ENCODE peak calls at places on chromosomes 6 and 20, in eight cellular contexts. V, N, S, H, X, D, A and F are unnamed samples.
A peak's percentile ranks its signal among the peaks of the same experiment; 100 is the strongest.

GRCh38 chr6:501891-502601 is 110.5 kb downstream of the IRF4 start:
- DNase-seq in V (no peak), N (no peak), S (no peak), H (no peak), X (no peak), D (no peak), A (no peak), F (no peak)

GRCh38 chr6:133241088-133241900 is at the start of gene EYA4:
- DNase-seq in V (no peak), N (peak; percentile 86), S (no peak), H (peak; percentile 58), X (peak; percentile 61), D (peak; percentile 44), A (peak; percentile 27), F (peak; percentile 18)

GRCh38 chr6:104201557-104201956 is 658.2 kb downstream of the HACE1 start:
- DNase-seq in V (no peak), N (no peak), S (no peak), H (no peak), X (no peak), D (no peak), A (no peak), F (no peak)

GRCh38 chr6:37127961-37128862 is 41.7 kb upstream of the PIM1 start:
- DNase-seq in V (no peak), N (no peak), S (no peak), H (no peak), X (peak; percentile 41), D (peak; percentile 42), A (no peak), F (peak; percentile 72)

GRCh38 chr6:53928641-53929339 is 134.0 kb downstream of the LRRC1 start:
- DNase-seq in V (no peak), N (no peak), S (no peak), H (no peak), X (no peak), D (no peak), A (no peak), F (peak; percentile 22)

GRCh38 chr6:1363298-1363697 is 26.1 kb upstream of the FOXF2 start:
- DNase-seq in V (no peak), N (no peak), S (no peak), H (no peak), X (no peak), D (no peak), A (no peak), F (no peak)

GRCh38 chr20:15708984-15709598 is 864.2 kb downstream of the KIF16B start:
- DNase-seq in V (peak; percentile 49), N (peak; percentile 86), S (no peak), H (peak; percentile 66), X (no peak), D (peak; percentile 30), A (peak; percentile 8), F (peak; percentile 21)

GRCh38 chr6:105814745-105815536 is 271.2 kb upstream of the PRDM1 start:
- DNase-seq in V (no peak), N (no peak), S (no peak), H (no peak), X (no peak), D (no peak), A (no peak), F (no peak)

GRCh38 chr6:44667226-44667625 is 279.7 kb downstream of the CDC5L start:
- DNase-seq in V (no peak), N (no peak), S (peak; percentile 78), H (no peak), X (no peak), D (no peak), A (no peak), F (peak; percentile 85)

GRCh38 chr20:62025394-62025793 is 40.3 kb downstream of the TAF4 start:
- DNase-seq in V (no peak), N (peak; percentile 45), S (no peak), H (no peak), X (no peak), D (no peak), A (no peak), F (peak; percentile 8)

GRCh38 chr6:10383312-10384063 is 31.4 kb downstream of the TFAP2A start:
- DNase-seq in V (no peak), N (no peak), S (no peak), H (no peak), X (no peak), D (no peak), A (no peak), F (no peak)

GRCh38 chr20:53828673-53829085 is 235.0 kb upstream of the ZNF217 start:
- DNase-seq in V (no peak), N (no peak), S (peak; percentile 94), H (no peak), X (no peak), D (no peak), A (peak; percentile 63), F (peak; percentile 95)

GRCh38 chr6:24743944-24744335 is 25.0 kb upstream of the C6orf62 start:
- DNase-seq in V (no peak), N (no peak), S (no peak), H (no peak), X (no peak), D (no peak), A (no peak), F (no peak)

GRCh38 chr6:34083227-34083889 is 62.5 kb downstream of the GRM4 start:
- DNase-seq in V (no peak), N (no peak), S (no peak), H (no peak), X (peak; percentile 36), D (no peak), A (no peak), F (no peak)

GRCh38 chr20:13007596-13007995 is 1.2 kb upstream of the SPTLC3 start:
- DNase-seq in V (no peak), N (no peak), S (no peak), H (no peak), X (no peak), D (no peak), A (no peak), F (no peak)

GRCh38 chr20:51931321-51931720 is 129.0 kb upstream of the SALL4 start:
- DNase-seq in V (no peak), N (no peak), S (no peak), H (no peak), X (no peak), D (no peak), A (no peak), F (no peak)

GRCh38 chr6:150894935-150895686 is 29.6 kb downstream of the MTHFD1L start:
- DNase-seq in V (no peak), N (peak; percentile 76), S (peak; percentile 73), H (no peak), X (no peak), D (no peak), A (peak; percentile 19), F (no peak)

GRCh38 chr6:13139119-13139518 is 189.2 kb downstream of the TBC1D7 start:
- DNase-seq in V (no peak), N (no peak), S (no peak), H (no peak), X (no peak), D (no peak), A (no peak), F (no peak)

GRCh38 chr20:44633872-44634600 is 17.5 kb downstream of the ADA start:
- DNase-seq in V (peak; percentile 40), N (no peak), S (no peak), H (no peak), X (no peak), D (no peak), A (no peak), F (no peak)

GRCh38 chr6:112343375-112343774 is 3.8 kb upstream of the RFPL4B start:
- DNase-seq in V (no peak), N (no peak), S (no peak), H (no peak), X (no peak), D (no peak), A (no peak), F (no peak)

GRCh38 chr6:167574431-167575097 is 249.7 kb downstream of the TTLL2 start:
- DNase-seq in V (no peak), N (no peak), S (no peak), H (no peak), X (no peak), D (peak; percentile 63), A (no peak), F (peak; percentile 30)

GRCh38 chr6:18155864-18156396 is 708 bp downstream of the KDM1B start:
- DNase-seq in V (peak; percentile 94), N (peak; percentile 46), S (no peak), H (peak; percentile 87), X (peak; percentile 29), D (peak; percentile 38), A (peak; percentile 51), F (peak; percentile 22)
- TF ChIP-seq CTCF in V (peak; percentile 53), N (peak; percentile 35), S (no peak), H (peak; percentile 23), X (no peak), D (peak; percentile 28), A (peak; percentile 21), F (peak; percentile 28)

DNA sequence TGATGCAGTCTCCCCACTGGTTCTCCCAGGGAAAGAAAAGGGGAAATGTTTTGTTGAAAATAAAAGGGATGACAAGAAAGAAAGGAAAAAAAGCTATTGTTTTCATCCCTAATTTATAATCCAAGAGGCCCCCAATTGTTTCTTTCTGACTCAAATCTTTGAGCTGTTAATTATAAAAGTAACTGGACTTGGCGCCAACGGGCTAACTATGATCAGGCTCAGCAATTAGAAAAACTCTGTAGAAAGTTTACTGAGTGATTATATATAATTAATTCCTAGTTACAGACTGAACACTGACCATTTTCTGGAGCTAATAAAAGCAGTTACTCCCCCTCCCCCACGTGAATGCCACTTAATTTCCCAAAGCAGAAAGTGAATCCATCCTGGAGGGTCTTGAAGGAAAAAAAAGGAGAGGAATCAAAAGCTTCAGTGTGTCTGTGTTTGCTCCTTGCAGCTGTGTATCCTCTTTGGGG is 3.2 kb downstream of the ZMYND8 start:
- DNase-seq in V (no peak), N (no peak), S (no peak), H (no peak), X (no peak), D (no peak), A (no peak), F (no peak)
- H3K4me3 ChIP-seq in V (no peak overlapping the region), N (peak overlapping the region; percentile 68), S (peak overlapping the region; percentile 53), H (peak overlapping the region; percentile 37), X (peak overlapping the region; percentile 37), D (peak overlapping the region; percentile 55), A (peak overlapping the region; percentile 38), F (peak overlapping the region; percentile 63)

GRCh38 chr20:64224344-64225165 is 31.0 kb upstream of the PCMTD2 start:
- DNase-seq in V (peak; percentile 14), N (no peak), S (peak; percentile 52), H (no peak), X (no peak), D (no peak), A (peak; percentile 29), F (peak; percentile 81)
- TF ChIP-seq CTCF in V (no peak), N (no peak), S (no peak), H (no peak), X (no peak), D (no peak), A (no peak), F (no peak)

DNA sequence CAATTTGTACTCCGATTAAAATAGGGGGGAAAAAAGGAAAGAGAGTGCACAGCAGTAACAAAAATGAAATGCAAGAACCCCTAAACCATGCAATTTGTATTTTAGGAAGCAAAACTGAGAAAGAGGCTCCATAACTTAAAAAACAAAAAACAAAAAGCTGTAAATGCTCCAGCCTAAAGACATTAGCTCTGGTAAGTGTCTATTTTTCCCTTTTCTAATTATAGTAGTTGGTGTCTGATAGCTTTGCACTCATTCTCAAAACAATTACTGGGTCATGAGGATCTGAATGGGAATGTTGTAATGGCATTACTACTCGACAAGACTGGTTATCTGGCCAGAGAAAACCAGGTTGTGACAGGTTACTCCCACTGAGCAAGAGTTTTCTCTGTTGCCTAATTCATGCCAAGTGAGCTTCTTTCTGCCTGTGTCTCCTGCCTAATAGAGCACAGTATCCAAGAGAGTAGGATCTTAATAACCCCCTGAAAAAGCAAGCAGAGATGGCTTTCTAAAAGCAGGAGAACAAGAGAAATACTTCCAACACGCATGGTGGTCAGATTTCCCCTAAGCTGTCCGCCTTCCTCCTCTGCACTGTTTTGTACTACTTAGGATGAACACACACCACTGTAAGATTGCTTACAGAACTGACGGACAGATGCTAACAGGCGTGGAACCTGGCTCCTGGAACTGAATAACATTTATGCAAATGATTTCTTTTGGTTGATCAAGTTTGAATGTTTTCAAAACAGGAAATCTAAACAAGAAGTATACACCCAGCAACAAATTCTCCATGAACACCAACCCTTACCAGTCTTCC is 86.4 kb downstream of the FKBP5 start:
- DNase-seq in V (peak; percentile 31), N (no peak), S (no peak), H (no peak), X (peak; percentile 74), D (no peak), A (no peak), F (peak; percentile 82)
- H3K4me3 ChIP-seq in V (no peak overlapping the region), N (peak overlapping the region; percentile 46), S (peak overlapping the region; percentile 5), H (peak overlapping the region; percentile 11), X (peak overlapping the region; percentile 5), D (peak overlapping the region; percentile 48), A (peak overlapping the region; percentile 29), F (peak overlapping the region; percentile 7)